ENCODE peak calls at places on chromosomes 16 and 17, in four cellular contexts. One of them, this sample, is unnamed.

GRCh38 chr17:80460286-80460881 is 16.0 kb downstream of the NPTX1 start:
- DNase-seq in epithelial cell of esophagus: no peak
- DNase-seq in NB4: no peak
- DNase-seq in fibroblast of pulmonary artery: no peak
- DNase-seq in this sample: no peak

GRCh38 chr17:67431210-67432015 is 54.3 kb downstream of the PITPNC1 start:
- DNase-seq in epithelial cell of esophagus: peak
- DNase-seq in NB4: peak
- DNase-seq in fibroblast of pulmonary artery: peak
- DNase-seq in this sample: no peak

GRCh38 chr16:74480150-74481029 is 59.1 kb upstream of the CLEC18B start:
- DNase-seq in fibroblast of pulmonary artery: peak
- DNase-seq in NB4: no peak
- DNase-seq in epithelial cell of esophagus: peak
- DNase-seq in this sample: no peak

GRCh38 chr16:68079616-68080344 is 5.4 kb upstream of the NFATC3 start:
- DNase-seq in fibroblast of pulmonary artery: peak
- DNase-seq in epithelial cell of esophagus: no peak
- DNase-seq in NB4: peak
- DNase-seq in this sample: no peak

GRCh38 chr17:63786961-63787711 is 13.2 kb downstream of the DDX42 start:
- DNase-seq in NB4: no peak
- DNase-seq in epithelial cell of esophagus: peak
- DNase-seq in fibroblast of pulmonary artery: no peak
- DNase-seq in this sample: no peak

GRCh38 chr17:7654832-7655540 is 4.3 kb downstream of the ATP1B2 start:
- DNase-seq in NB4: no peak
- DNase-seq in fibroblast of pulmonary artery: peak
- DNase-seq in epithelial cell of esophagus: no peak
- DNase-seq in this sample: no peak

GRCh38 chr16:12113581-12114375 is 137.2 kb downstream of the SNX29 start:
- DNase-seq in fibroblast of pulmonary artery: no peak
- DNase-seq in NB4: no peak
- DNase-seq in epithelial cell of esophagus: no peak
- DNase-seq in this sample: no peak

GRCh38 chr17:18851206-18851605 is 6.7 kb upstream of the PRPSAP2 start:
- DNase-seq in epithelial cell of esophagus: peak
- DNase-seq in fibroblast of pulmonary artery: no peak
- DNase-seq in NB4: no peak
- DNase-seq in this sample: no peak

GRCh38 chr16:50702725-50703124 is 9.3 kb downstream of the NOD2 start:
- DNase-seq in fibroblast of pulmonary artery: no peak
- DNase-seq in NB4: peak
- DNase-seq in epithelial cell of esophagus: peak
- DNase-seq in this sample: no peak

GRCh38 chr16:56513972-56514371 is 5.9 kb downstream of the BBS2 start:
- DNase-seq in epithelial cell of esophagus: peak
- DNase-seq in fibroblast of pulmonary artery: peak
- DNase-seq in NB4: peak
- DNase-seq in this sample: no peak

GRCh38 chr16:78551487-78552085 is 452.1 kb downstream of the WWOX start:
- DNase-seq in fibroblast of pulmonary artery: no peak
- DNase-seq in epithelial cell of esophagus: no peak
- DNase-seq in NB4: no peak
- DNase-seq in this sample: no peak

GRCh38 chr16:84502075-84502474 is 2.4 kb downstream of the MEAK7 start:
- DNase-seq in fibroblast of pulmonary artery: no peak
- DNase-seq in NB4: peak
- DNase-seq in epithelial cell of esophagus: peak
- DNase-seq in this sample: no peak

GRCh38 chr17:22203208-22203715 is 510.9 kb downstream of the KCNJ18 start:
- DNase-seq in NB4: no peak
- DNase-seq in epithelial cell of esophagus: no peak
- DNase-seq in fibroblast of pulmonary artery: no peak
- DNase-seq in this sample: peak

GRCh38 chr16:50146479-50147435 is 6.3 kb upstream of the TENT4B start:
- DNase-seq in NB4: no peak
- DNase-seq in fibroblast of pulmonary artery: no peak
- DNase-seq in epithelial cell of esophagus: no peak
- DNase-seq in this sample: no peak

GRCh38 chr16:72963508-72963907 is 84.4 kb downstream of the ZFHX3 start:
- DNase-seq in NB4: no peak
- DNase-seq in epithelial cell of esophagus: no peak
- DNase-seq in fibroblast of pulmonary artery: no peak
- DNase-seq in this sample: no peak

GRCh38 chr17:76688165-76688622 is 22.6 kb downstream of the MXRA7 start:
- DNase-seq in NB4: no peak
- DNase-seq in fibroblast of pulmonary artery: no peak
- DNase-seq in epithelial cell of esophagus: no peak
- DNase-seq in this sample: no peak

GRCh38 chr16:81537721-81538561 is 93.3 kb downstream of the CMIP start:
- DNase-seq in epithelial cell of esophagus: no peak
- DNase-seq in fibroblast of pulmonary artery: no peak
- DNase-seq in NB4: peak
- DNase-seq in this sample: no peak

GRCh38 chr17:2853111-2853721 is 57.0 kb downstream of the RAP1GAP2 start:
- DNase-seq in epithelial cell of esophagus: peak
- DNase-seq in NB4: peak
- DNase-seq in fibroblast of pulmonary artery: peak
- DNase-seq in this sample: peak

GRCh38 chr16:78436846-78437245 is 337.4 kb downstream of the WWOX start:
- DNase-seq in fibroblast of pulmonary artery: no peak
- DNase-seq in epithelial cell of esophagus: no peak
- DNase-seq in NB4: no peak
- DNase-seq in this sample: no peak

GRCh38 chr16:15457958-15458357 is 23.6 kb downstream of the BMERB1 start:
- DNase-seq in NB4: no peak
- DNase-seq in fibroblast of pulmonary artery: no peak
- DNase-seq in epithelial cell of esophagus: peak
- DNase-seq in this sample: no peak

DNA sequence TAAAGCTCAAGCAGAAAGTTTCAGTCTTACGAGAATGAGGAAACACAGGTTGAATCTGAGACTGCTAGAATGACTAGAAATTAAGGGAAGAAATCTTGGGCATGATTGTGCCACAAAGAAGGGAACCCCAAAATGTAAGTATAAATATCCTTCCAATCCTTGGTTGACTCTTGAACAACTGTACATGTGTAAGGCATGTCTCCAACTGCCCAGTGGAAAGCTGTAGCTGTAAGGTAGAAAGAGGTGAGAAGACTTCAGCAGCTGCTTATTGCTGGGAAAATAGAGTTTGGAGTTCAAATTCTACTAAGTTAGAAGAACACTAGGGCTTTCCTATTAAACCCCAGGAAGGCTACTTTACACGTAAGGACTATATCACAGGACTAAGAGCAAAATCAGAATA is 59.7 kb upstream of the NACA2 start:
- DNase-seq in fibroblast of pulmonary artery: no peak
- DNase-seq in epithelial cell of esophagus: no peak
- DNase-seq in NB4: no peak
- DNase-seq in this sample: no peak
- TF ChIP-seq CTCF in fibroblast of pulmonary artery: no peak
- TF ChIP-seq CTCF in epithelial cell of esophagus: no peak
- TF ChIP-seq CTCF in NB4: no peak
- TF ChIP-seq CTCF in this sample: no peak

GRCh38 chr17:55004484-55004883 is 35.9 kb downstream of the STXBP4 start:
- DNase-seq in NB4: no peak
- DNase-seq in epithelial cell of esophagus: no peak
- DNase-seq in fibroblast of pulmonary artery: no peak
- DNase-seq in this sample: no peak

GRCh38 chr17:55005520-55005919 is 37.0 kb downstream of the STXBP4 start:
- DNase-seq in NB4: peak
- DNase-seq in epithelial cell of esophagus: peak
- DNase-seq in fibroblast of pulmonary artery: peak
- DNase-seq in this sample: no peak
- TF ChIP-seq CTCF in NB4: peak
- TF ChIP-seq CTCF in epithelial cell of esophagus: peak
- TF ChIP-seq CTCF in fibroblast of pulmonary artery: peak
- TF ChIP-seq CTCF in this sample: peak

GRCh38 chr16:88948781-88949490 is 28.1 kb downstream of the CBFA2T3 start:
- DNase-seq in epithelial cell of esophagus: no peak
- DNase-seq in NB4: no peak
- DNase-seq in fibroblast of pulmonary artery: no peak
- DNase-seq in this sample: no peak
- TF ChIP-seq CTCF in epithelial cell of esophagus: no peak
- TF ChIP-seq CTCF in NB4: no peak
- TF ChIP-seq CTCF in fibroblast of pulmonary artery: no peak
- TF ChIP-seq CTCF in this sample: peak

GRCh38 chr17:28346746-28347246 is 10.5 kb downstream of the POLDIP2 start:
- DNase-seq in NB4: peak
- DNase-seq in epithelial cell of esophagus: no peak
- DNase-seq in fibroblast of pulmonary artery: no peak
- DNase-seq in this sample: no peak
- TF ChIP-seq CTCF in NB4: peak
- TF ChIP-seq CTCF in epithelial cell of esophagus: peak
- TF ChIP-seq CTCF in fibroblast of pulmonary artery: peak
- TF ChIP-seq CTCF in this sample: peak

GRCh38 chr17:71759422-71760060 is 361.3 kb upstream of the SOX9 start:
- DNase-seq in fibroblast of pulmonary artery: no peak
- DNase-seq in epithelial cell of esophagus: no peak
- DNase-seq in NB4: no peak
- DNase-seq in this sample: no peak

GRCh38 chr17:71757956-71758355 is 362.9 kb upstream of the SOX9 start:
- DNase-seq in epithelial cell of esophagus: no peak
- DNase-seq in fibroblast of pulmonary artery: no peak
- DNase-seq in NB4: no peak
- DNase-seq in this sample: no peak

GRCh38 chr17:71757156-71757555 is 363.7 kb upstream of the SOX9 start:
- DNase-seq in NB4: no peak
- DNase-seq in epithelial cell of esophagus: no peak
- DNase-seq in fibroblast of pulmonary artery: no peak
- DNase-seq in this sample: no peak

GRCh38 chr17:71762526-71762925 is 358.3 kb upstream of the SOX9 start:
- DNase-seq in fibroblast of pulmonary artery: no peak
- DNase-seq in NB4: no peak
- DNase-seq in epithelial cell of esophagus: no peak
- DNase-seq in this sample: no peak

DNA sequence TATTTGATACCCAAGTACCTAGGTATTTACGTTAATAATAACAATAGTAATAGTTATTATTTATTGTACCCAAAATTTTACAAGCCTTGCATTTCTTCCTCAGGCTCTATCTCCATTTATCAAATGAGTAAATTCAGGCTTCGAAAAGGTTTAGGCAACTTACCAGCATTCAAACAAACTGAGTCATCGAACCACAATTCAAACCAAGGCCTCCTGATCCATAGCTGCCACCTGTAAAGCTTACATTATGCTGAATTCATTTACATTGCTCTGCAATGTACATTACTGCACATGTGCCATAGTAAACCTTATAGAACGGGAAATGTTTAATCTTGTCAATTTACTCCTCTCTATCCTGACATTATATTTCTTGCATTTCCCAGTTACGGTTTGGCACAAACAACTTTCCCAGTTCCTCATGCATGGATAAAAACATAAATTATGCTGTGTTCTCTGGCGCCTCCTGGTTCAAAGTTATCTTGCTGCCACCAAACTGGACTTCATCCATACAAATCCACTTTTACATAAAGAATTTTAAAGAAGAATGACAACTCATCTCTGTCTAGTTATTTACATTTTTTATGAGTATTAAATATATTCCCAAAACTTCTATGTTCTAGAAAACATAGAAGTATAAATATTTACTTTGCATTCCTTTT is 360.6 kb upstream of the SOX9 start:
- DNase-seq in epithelial cell of esophagus: peak
- DNase-seq in fibroblast of pulmonary artery: no peak
- DNase-seq in NB4: no peak
- DNase-seq in this sample: no peak
- TF ChIP-seq CTCF in epithelial cell of esophagus: peak
- TF ChIP-seq CTCF in fibroblast of pulmonary artery: no peak
- TF ChIP-seq CTCF in NB4: no peak
- TF ChIP-seq CTCF in this sample: no peak

GRCh38 chr17:65418622-65419021 is 142.8 kb downstream of the AXIN2 start:
- DNase-seq in epithelial cell of esophagus: no peak
- DNase-seq in NB4: no peak
- DNase-seq in fibroblast of pulmonary artery: no peak
- DNase-seq in this sample: no peak
- TF ChIP-seq CTCF in epithelial cell of esophagus: no peak
- TF ChIP-seq CTCF in NB4: no peak
- TF ChIP-seq CTCF in fibroblast of pulmonary artery: peak
- TF ChIP-seq CTCF in this sample: peak

GRCh38 chr16:85916141-85916890 is 17.4 kb downstream of the IRF8 start:
- DNase-seq in fibroblast of pulmonary artery: peak
- DNase-seq in epithelial cell of esophagus: no peak
- DNase-seq in NB4: no peak
- DNase-seq in this sample: no peak
- TF ChIP-seq CTCF in fibroblast of pulmonary artery: no peak
- TF ChIP-seq CTCF in epithelial cell of esophagus: no peak
- TF ChIP-seq CTCF in NB4: no peak
- TF ChIP-seq CTCF in this sample: no peak

GRCh38 chr16:89257281-89257731 is 39.8 kb downstream of the ZNF778 start:
- DNase-seq in fibroblast of pulmonary artery: no peak
- DNase-seq in epithelial cell of esophagus: no peak
- DNase-seq in NB4: no peak
- DNase-seq in this sample: no peak
- TF ChIP-seq CTCF in fibroblast of pulmonary artery: no peak
- TF ChIP-seq CTCF in epithelial cell of esophagus: no peak
- TF ChIP-seq CTCF in NB4: no peak
- TF ChIP-seq CTCF in this sample: no peak

DNA sequence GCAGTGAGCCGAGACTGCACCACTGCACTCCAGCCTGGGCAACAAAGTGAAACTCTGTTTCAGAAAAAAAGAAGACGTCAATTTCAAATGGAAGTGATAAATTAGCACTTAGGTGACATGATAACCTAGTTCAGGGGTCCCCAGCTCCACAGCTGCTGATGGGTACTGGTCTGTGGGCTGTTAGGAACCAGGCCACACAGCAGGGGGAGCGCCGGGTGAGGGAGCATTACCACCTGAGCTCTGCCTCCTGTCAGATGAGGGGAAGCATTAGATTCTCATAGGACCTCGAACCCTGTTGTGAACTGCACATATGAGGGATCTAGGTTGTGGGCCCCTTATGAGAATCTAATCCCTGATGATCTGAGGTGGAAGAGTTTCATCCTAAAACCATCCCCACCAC is 253.0 kb downstream of the FOXL1 start:
- DNase-seq in NB4: no peak
- DNase-seq in fibroblast of pulmonary artery: no peak
- DNase-seq in epithelial cell of esophagus: no peak
- DNase-seq in this sample: no peak
- TF ChIP-seq CTCF in NB4: no peak
- TF ChIP-seq CTCF in fibroblast of pulmonary artery: no peak
- TF ChIP-seq CTCF in epithelial cell of esophagus: no peak
- TF ChIP-seq CTCF in this sample: no peak

This sample was measured in osteocyte.